ENCODE peak calls at places on chromosomes 3 and 15, in four cellular contexts. One of them, this sample, is unnamed.

GRCh38 chr3:66298591-66298990 is 77.8 kb downstream of the SLC25A26 start:
- DNase-seq in sigmoid colon: no peak
- DNase-seq in stomach: no peak
- DNase-seq in vagina: no peak
- DNase-seq in this sample: no peak

GRCh38 chr15:38463893-38464292 is 10.0 kb downstream of the FAM98B start:
- DNase-seq in stomach: no peak
- DNase-seq in vagina: no peak
- DNase-seq in sigmoid colon: no peak
- DNase-seq in this sample: no peak

GRCh38 chr3:27721717-27722564 is at the start of gene EOMES:
- DNase-seq in stomach: peak; percentile 47
- DNase-seq in vagina: no peak
- DNase-seq in sigmoid colon: no peak
- DNase-seq in this sample: peak; percentile 91

GRCh38 chr15:68208641-68209240 is 3.6 kb upstream of the CALML4 start:
- DNase-seq in sigmoid colon: peak; percentile 41
- DNase-seq in stomach: no peak
- DNase-seq in vagina: no peak
- DNase-seq in this sample: no peak

GRCh38 chr3:20480771-20481170 is 294.8 kb upstream of the SGO1 start:
- DNase-seq in vagina: no peak
- DNase-seq in sigmoid colon: no peak
- DNase-seq in stomach: no peak
- DNase-seq in this sample: no peak

GRCh38 chr3:76941376-76941775 is 98.5 kb upstream of the ROBO2 start:
- DNase-seq in stomach: no peak
- DNase-seq in vagina: no peak
- DNase-seq in sigmoid colon: no peak
- DNase-seq in this sample: no peak

GRCh38 chr3:195884691-195885035 is 23.7 kb downstream of the TNK2 start:
- DNase-seq in sigmoid colon: peak; percentile 54
- DNase-seq in stomach: no peak
- DNase-seq in vagina: no peak
- DNase-seq in this sample: peak; percentile 54

GRCh38 chr3:71641669-71642068 is 58.1 kb upstream of the FOXP1 start:
- DNase-seq in vagina: no peak
- DNase-seq in stomach: no peak
- DNase-seq in sigmoid colon: no peak
- DNase-seq in this sample: no peak

GRCh38 chr15:66774001-66774814 is 72.2 kb downstream of the SMAD6 start:
- DNase-seq in sigmoid colon: peak; percentile 92
- DNase-seq in vagina: no peak
- DNase-seq in stomach: peak; percentile 92
- DNase-seq in this sample: peak; percentile 88

GRCh38 chr3:186307594-186307993 is 54.4 kb downstream of the DGKG start:
- DNase-seq in sigmoid colon: no peak
- DNase-seq in vagina: no peak
- DNase-seq in stomach: no peak
- DNase-seq in this sample: no peak

GRCh38 chr3:23308986-23309625 is 106.0 kb downstream of the UBE2E2 start:
- DNase-seq in stomach: no peak
- DNase-seq in sigmoid colon: no peak
- DNase-seq in vagina: no peak
- DNase-seq in this sample: no peak

GRCh38 chr3:55097441-55097840 is 169.6 kb upstream of the LRTM1 start:
- DNase-seq in sigmoid colon: no peak
- DNase-seq in vagina: no peak
- DNase-seq in stomach: no peak
- DNase-seq in this sample: no peak

GRCh38 chr15:100712226-100712625 is 109.8 kb downstream of the ASB7 start:
- DNase-seq in vagina: peak; percentile 86
- DNase-seq in stomach: no peak
- DNase-seq in sigmoid colon: peak; percentile 86
- DNase-seq in this sample: peak; percentile 46

GRCh38 chr15:58467722-58468436 is 36.1 kb downstream of the LIPC start:
- DNase-seq in vagina: no peak
- DNase-seq in sigmoid colon: no peak
- DNase-seq in stomach: peak; percentile 75
- DNase-seq in this sample: no peak

GRCh38 chr3:96712792-96713191 is 101.6 kb upstream of the EPHA6 start:
- DNase-seq in sigmoid colon: no peak
- DNase-seq in stomach: no peak
- DNase-seq in vagina: no peak
- DNase-seq in this sample: no peak

GRCh38 chr3:196194542-196194915 is 16.7 kb downstream of the ZDHHC19 start:
- DNase-seq in sigmoid colon: no peak
- DNase-seq in vagina: no peak
- DNase-seq in stomach: no peak
- DNase-seq in this sample: peak; percentile 76

GRCh38 chr3:86993704-86994103 is 2.8 kb upstream of the VGLL3 start:
- DNase-seq in sigmoid colon: no peak
- DNase-seq in stomach: no peak
- DNase-seq in vagina: no peak
- DNase-seq in this sample: no peak

GRCh38 chr3:175735866-175736265 is 876.7 kb downstream of the NAALADL2 start:
- DNase-seq in sigmoid colon: no peak
- DNase-seq in stomach: no peak
- DNase-seq in vagina: no peak
- DNase-seq in this sample: no peak

GRCh38 chr15:83848315-83849050 is 194.6 kb downstream of the ADAMTSL3 start:
- DNase-seq in stomach: no peak
- DNase-seq in sigmoid colon: no peak
- DNase-seq in vagina: no peak
- DNase-seq in this sample: no peak

GRCh38 chr3:96813820-96814580 is 394 bp upstream of the EPHA6 start:
- DNase-seq in vagina: peak; percentile 83
- DNase-seq in stomach: peak; percentile 35
- DNase-seq in sigmoid colon: peak; percentile 84
- DNase-seq in this sample: peak; percentile 71

GRCh38 chr3:9727041-9727595 is 4.4 kb upstream of the BRPF1 start:
- DNase-seq in sigmoid colon: no peak
- DNase-seq in stomach: no peak
- DNase-seq in vagina: no peak
- DNase-seq in this sample: no peak

GRCh38 chr3:157499342-157499963 is 3.8 kb downstream of the VEPH1 start:
- DNase-seq in vagina: no peak
- DNase-seq in stomach: peak; percentile 73
- DNase-seq in sigmoid colon: no peak
- DNase-seq in this sample: peak; percentile 69

GRCh38 chr3:190807719-190808375 is 54.6 kb downstream of the GMNC start:
- DNase-seq in sigmoid colon: no peak
- DNase-seq in vagina: no peak
- DNase-seq in stomach: peak; percentile 96
- DNase-seq in this sample: no peak
- TF ChIP-seq POLR2AphosphoS5 in sigmoid colon: no peak
- TF ChIP-seq POLR2AphosphoS5 in vagina: no peak
- TF ChIP-seq POLR2AphosphoS5 in stomach: no peak
- TF ChIP-seq POLR2AphosphoS5 in this sample: no peak

GRCh38 chr3:130515755-130516154 is 1.2 kb upstream of the COL6A6 start:
- DNase-seq in sigmoid colon: no peak
- DNase-seq in vagina: no peak
- DNase-seq in stomach: no peak
- DNase-seq in this sample: no peak
- TF ChIP-seq POLR2AphosphoS5 in sigmoid colon: no peak
- TF ChIP-seq POLR2AphosphoS5 in vagina: no peak
- TF ChIP-seq POLR2AphosphoS5 in stomach: no peak
- TF ChIP-seq POLR2AphosphoS5 in this sample: no peak

DNA sequence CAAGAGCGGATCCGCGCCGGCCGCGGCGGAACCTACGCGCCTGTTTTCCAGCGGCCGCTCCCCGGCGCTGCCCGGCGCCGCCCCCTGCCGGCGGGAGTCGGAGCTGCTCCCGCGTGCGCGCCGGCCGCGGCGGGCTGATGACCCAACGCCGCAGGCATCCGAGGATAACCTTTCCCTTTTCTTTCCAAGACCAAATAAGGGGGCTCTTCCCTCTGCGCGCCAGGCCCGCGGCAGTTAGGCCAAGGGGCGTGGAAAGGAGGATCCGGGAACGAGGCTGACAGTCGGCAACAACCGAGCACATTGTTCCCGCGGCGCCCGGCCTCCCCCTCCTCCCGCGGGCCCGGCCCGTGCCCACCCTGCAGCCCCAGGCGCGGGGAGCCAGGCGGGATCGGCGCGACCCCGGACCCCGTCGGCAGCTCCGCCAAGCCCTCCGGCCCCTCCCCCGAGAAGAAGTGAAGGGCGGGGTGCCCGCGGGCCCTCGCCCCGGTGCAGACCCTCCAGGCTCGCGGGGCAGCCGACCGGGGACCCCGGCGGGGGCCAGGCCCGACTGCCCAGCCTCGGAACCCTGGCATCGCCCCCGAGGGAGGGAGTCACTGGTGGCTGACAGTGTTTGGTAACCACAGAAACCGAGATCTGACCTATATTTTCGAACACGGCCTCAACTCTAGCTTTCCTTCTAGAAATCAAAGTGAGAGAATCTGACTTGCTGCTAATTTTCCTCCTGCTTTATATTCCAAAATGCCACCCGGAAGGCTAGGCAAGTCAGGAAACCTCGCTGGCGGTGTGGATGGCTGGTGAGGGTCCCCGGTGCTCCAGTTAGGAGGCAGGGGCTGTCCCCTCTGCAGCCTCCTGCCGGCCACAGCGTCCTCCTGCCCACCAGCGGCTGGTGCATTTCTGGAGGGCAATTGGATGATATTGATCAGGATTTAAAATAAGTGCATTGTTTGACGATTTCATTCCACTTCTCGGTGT is 45.6 kb upstream of the SYNM start:
- DNase-seq in stomach: peak; percentile 67
- DNase-seq in sigmoid colon: peak; percentile 96
- DNase-seq in vagina: no peak
- DNase-seq in this sample: peak; percentile 92
- TF ChIP-seq POLR2AphosphoS5 in stomach: peak; percentile 80
- TF ChIP-seq POLR2AphosphoS5 in sigmoid colon: peak; percentile 33
- TF ChIP-seq POLR2AphosphoS5 in vagina: peak; percentile 58
- TF ChIP-seq POLR2AphosphoS5 in this sample: peak; percentile 63

GRCh38 chr3:170703121-170703588 is 117.3 kb upstream of the SLC7A14 start:
- DNase-seq in vagina: no peak
- DNase-seq in sigmoid colon: no peak
- DNase-seq in stomach: no peak
- DNase-seq in this sample: no peak
- TF ChIP-seq POLR2AphosphoS5 in vagina: no peak
- TF ChIP-seq POLR2AphosphoS5 in sigmoid colon: no peak
- TF ChIP-seq POLR2AphosphoS5 in stomach: no peak
- TF ChIP-seq POLR2AphosphoS5 in this sample: no peak

GRCh38 chr3:116552261-116552660 is 107.0 kb upstream of the LSAMP start:
- DNase-seq in sigmoid colon: no peak
- DNase-seq in stomach: no peak
- DNase-seq in vagina: no peak
- DNase-seq in this sample: no peak
- TF ChIP-seq POLR2AphosphoS5 in sigmoid colon: no peak
- TF ChIP-seq POLR2AphosphoS5 in stomach: no peak
- TF ChIP-seq POLR2AphosphoS5 in vagina: no peak
- TF ChIP-seq POLR2AphosphoS5 in this sample: no peak